ENCODE peak calls at places on chromosomes 1 and 21, in six cellular contexts. One of them, this sample, is unnamed.

GRCh38 chr1:101588677-101589076 is 351.9 kb downstream of the S1PR1 start:
- DNase-seq in iPS DF 6.9: no peak
- DNase-seq in NCI-H2029: no peak
- DNase-seq in lung: no peak
- DNase-seq in NCI-H774: no peak
- DNase-seq in non-pigmented ciliary epithelial cell: no peak
- DNase-seq in this sample: no peak

GRCh38 chr21:39114871-39115658 is 68.2 kb downstream of the PSMG1 start:
- DNase-seq in NCI-H2029: no peak
- DNase-seq in iPS DF 6.9: no peak
- DNase-seq in lung: no peak
- DNase-seq in NCI-H774: no peak
- DNase-seq in non-pigmented ciliary epithelial cell: no peak
- DNase-seq in this sample: peak; percentile 20

GRCh38 chr1:11753555-11754208 is 8.3 kb upstream of the C1orf167 start:
- DNase-seq in iPS DF 6.9: no peak
- DNase-seq in NCI-H774: no peak
- DNase-seq in non-pigmented ciliary epithelial cell: no peak
- DNase-seq in lung: no peak
- DNase-seq in NCI-H2029: no peak
- DNase-seq in this sample: no peak

GRCh38 chr1:182630586-182630985 is 26.4 kb upstream of the RGS16 start:
- DNase-seq in NCI-H774: no peak
- DNase-seq in lung: no peak
- DNase-seq in iPS DF 6.9: no peak
- DNase-seq in non-pigmented ciliary epithelial cell: no peak
- DNase-seq in NCI-H2029: no peak
- DNase-seq in this sample: no peak

GRCh38 chr1:44554706-44555105 is 119.6 kb downstream of the TMEM53 start:
- DNase-seq in non-pigmented ciliary epithelial cell: no peak
- DNase-seq in lung: no peak
- DNase-seq in iPS DF 6.9: no peak
- DNase-seq in NCI-H2029: no peak
- DNase-seq in NCI-H774: no peak
- DNase-seq in this sample: no peak

GRCh38 chr1:6185635-6186382 is 5.7 kb upstream of the CHD5 start:
- DNase-seq in iPS DF 6.9: no peak
- DNase-seq in non-pigmented ciliary epithelial cell: no peak
- DNase-seq in NCI-H2029: no peak
- DNase-seq in NCI-H774: no peak
- DNase-seq in lung: no peak
- DNase-seq in this sample: peak; percentile 29

GRCh38 chr21:44485254-44485793 is 30.0 kb downstream of the LRRC3 start:
- DNase-seq in non-pigmented ciliary epithelial cell: no peak
- DNase-seq in NCI-H774: peak; percentile 45
- DNase-seq in lung: peak; percentile 55
- DNase-seq in NCI-H2029: peak; percentile 81
- DNase-seq in iPS DF 6.9: peak; percentile 43
- DNase-seq in this sample: peak; percentile 8

GRCh38 chr1:109864063-109864822 is 46.4 kb upstream of the CSF1 start:
- DNase-seq in NCI-H2029: no peak
- DNase-seq in iPS DF 6.9: no peak
- DNase-seq in non-pigmented ciliary epithelial cell: no peak
- DNase-seq in NCI-H774: no peak
- DNase-seq in lung: no peak
- DNase-seq in this sample: peak; percentile 10

GRCh38 chr1:50822035-50822776 is 137.9 kb downstream of the FAF1 start:
- DNase-seq in iPS DF 6.9: no peak
- DNase-seq in non-pigmented ciliary epithelial cell: peak; percentile 4
- DNase-seq in lung: no peak
- DNase-seq in NCI-H774: no peak
- DNase-seq in NCI-H2029: no peak
- DNase-seq in this sample: no peak

GRCh38 chr1:216221260-216221700 is 202.0 kb downstream of the USH2A start:
- DNase-seq in NCI-H774: peak; percentile 92
- DNase-seq in lung: no peak
- DNase-seq in non-pigmented ciliary epithelial cell: peak; percentile 49
- DNase-seq in NCI-H2029: peak; percentile 39
- DNase-seq in iPS DF 6.9: peak; percentile 66
- DNase-seq in this sample: peak; percentile 72

GRCh38 chr1:227885648-227886502 is 61.9 kb downstream of the WNT9A start:
- DNase-seq in NCI-H774: no peak
- DNase-seq in lung: peak; percentile 45
- DNase-seq in NCI-H2029: no peak
- DNase-seq in iPS DF 6.9: no peak
- DNase-seq in non-pigmented ciliary epithelial cell: no peak
- DNase-seq in this sample: no peak

GRCh38 chr1:47713333-47713953 is 275.6 kb downstream of the FOXD2 start:
- DNase-seq in NCI-H774: no peak
- DNase-seq in NCI-H2029: no peak
- DNase-seq in iPS DF 6.9: no peak
- DNase-seq in lung: no peak
- DNase-seq in non-pigmented ciliary epithelial cell: no peak
- DNase-seq in this sample: no peak

GRCh38 chr1:157161901-157162300 is 23.7 kb upstream of the ETV3 start:
- DNase-seq in non-pigmented ciliary epithelial cell: no peak
- DNase-seq in lung: no peak
- DNase-seq in NCI-H2029: no peak
- DNase-seq in NCI-H774: no peak
- DNase-seq in iPS DF 6.9: no peak
- DNase-seq in this sample: no peak

GRCh38 chr1:18866846-18867245 is 7.4 kb upstream of the TAS1R2 start:
- DNase-seq in lung: no peak
- DNase-seq in NCI-H2029: no peak
- DNase-seq in non-pigmented ciliary epithelial cell: no peak
- DNase-seq in NCI-H774: no peak
- DNase-seq in iPS DF 6.9: no peak
- DNase-seq in this sample: no peak

GRCh38 chr1:203302461-203302860 is 2.9 kb upstream of the BTG2 start:
- DNase-seq in lung: no peak
- DNase-seq in non-pigmented ciliary epithelial cell: no peak
- DNase-seq in iPS DF 6.9: no peak
- DNase-seq in NCI-H774: no peak
- DNase-seq in NCI-H2029: no peak
- DNase-seq in this sample: no peak

GRCh38 chr1:70411360-70411844 is 334 bp downstream of the CTH start:
- DNase-seq in iPS DF 6.9: no peak
- DNase-seq in non-pigmented ciliary epithelial cell: peak; percentile 8
- DNase-seq in lung: no peak
- DNase-seq in NCI-H774: no peak
- DNase-seq in NCI-H2029: no peak
- DNase-seq in this sample: peak; percentile 3

GRCh38 chr1:247824023-247824422 is at the start of gene OR14A16:
- DNase-seq in lung: no peak
- DNase-seq in non-pigmented ciliary epithelial cell: no peak
- DNase-seq in NCI-H774: peak; percentile 80
- DNase-seq in NCI-H2029: no peak
- DNase-seq in iPS DF 6.9: no peak
- DNase-seq in this sample: no peak

This sample was measured in fibroblast of the conjunctiva.